ENCODE peak calls at places on chromosomes 7 and 10, in five cellular contexts. Z is kidney, R is OCI-LY7, T is brain microvascular endothelial cell, U is transverse colon. S is an unnamed sample. For H3K36me3, the result is how much of the 10 kb centered on the place peaks cover.

GRCh38 chr10:95264227-95265051 is 26.4 kb downstream of the PDLIM1 start:
- DNase-seq in Z (no peak), R (no peak), T (no peak), U (no peak), S (no peak)

GRCh38 chr7:28180364-28181147 is at the start of gene JAZF1:
- DNase-seq in Z (peak), R (peak), T (no peak), U (peak), S (peak)

GRCh38 chr10:73785721-73786511 is 510 bp downstream of the ZSWIM8 start:
- DNase-seq in Z (peak), R (peak), T (peak), U (peak), S (peak)

GRCh38 chr10:43398939-43399871 is 9.8 kb downstream of the HNRNPF start:
- DNase-seq in Z (no peak), R (no peak), T (peak), U (no peak), S (no peak)

GRCh38 chr7:22361795-22362194 is 4.8 kb upstream of the RAPGEF5 start:
- DNase-seq in Z (no peak), R (no peak), T (no peak), U (peak), S (peak)

GRCh38 chr10:22612316-22612715 is 102.1 kb downstream of the PIP4K2A start:
- DNase-seq in Z (no peak), R (no peak), T (no peak), U (no peak), S (no peak)

GRCh38 chr7:127208860-127209259 is 43.9 kb downstream of the GRM8 start:
- DNase-seq in Z (no peak), R (no peak), T (no peak), U (no peak), S (no peak)

GRCh38 chr10:24886281-24886680 is 66.1 kb downstream of the PRTFDC1 start:
- DNase-seq in Z (no peak), R (no peak), T (no peak), U (peak), S (no peak)

GRCh38 chr7:69780377-69780776 is 182.1 kb downstream of the AUTS2 start:
- DNase-seq in Z (no peak), R (no peak), T (no peak), U (no peak), S (no peak)

GRCh38 chr7:26156454-26157365 is 4.7 kb downstream of the NFE2L3 start:
- DNase-seq in Z (no peak), R (peak), T (peak), U (peak), S (peak)

GRCh38 chr10:71694039-71694471 is 25.5 kb downstream of the C10orf105 start:
- DNase-seq in Z (no peak), R (no peak), T (no peak), U (no peak), S (no peak)

GRCh38 chr10:79393221-79393923 is 46.1 kb downstream of the PPIF start:
- DNase-seq in Z (peak), R (no peak), T (no peak), U (peak), S (no peak)

GRCh38 chr7:454356-455109 is 65.1 kb downstream of the PDGFA start:
- DNase-seq in Z (peak), R (no peak), T (no peak), U (no peak), S (no peak)

GRCh38 chr10:18710201-18710653 is 51.0 kb downstream of the ARL5B start:
- DNase-seq in Z (no peak), R (no peak), T (no peak), U (no peak), S (no peak)

GRCh38 chr10:4006848-4007247 is 221.8 kb upstream of the KLF6 start:
- DNase-seq in Z (no peak), R (no peak), T (no peak), U (no peak), S (no peak)

GRCh38 chr10:112375721-112376577 is 2.0 kb downstream of the ACSL5 start:
- DNase-seq in Z (peak), R (peak), T (peak), U (peak), S (peak)

GRCh38 chr7:98903246-98903645 is 24.9 kb downstream of the TRRAP start:
- DNase-seq in Z (no peak), R (no peak), T (no peak), U (no peak), S (no peak)

GRCh38 chr7:131002600-131002999 is 268.6 kb upstream of the KLF14 start:
- DNase-seq in Z (no peak), R (no peak), T (no peak), U (no peak), S (no peak)

GRCh38 chr7:5622746-5623145 is 158.7 kb downstream of the RNF216 start:
- DNase-seq in Z (peak), R (no peak), T (no peak), U (no peak), S (no peak)

GRCh38 chr7:4683884-4684565 is 1.9 kb downstream of the FOXK1 start:
- DNase-seq in Z (peak), R (peak), T (peak), U (peak), S (peak)

GRCh38 chr10:42149027-42149700 is 489.2 kb downstream of the ZNF33B start:
- DNase-seq in Z (peak), R (no peak), T (no peak), U (no peak), S (no peak)

GRCh38 chr10:97000487-97001182 is 168.5 kb downstream of the LCOR start:
- DNase-seq in Z (peak), R (no peak), T (no peak), U (no peak), S (peak)

GRCh38 chr7:38862666-38863065 is 46.3 kb downstream of the VPS41 start:
- DNase-seq in Z (no peak), R (no peak), T (no peak), U (no peak), S (no peak)

GRCh38 chr10:97466755-97467154 is 20.8 kb downstream of the ZDHHC16 start:
- DNase-seq in Z (no peak), R (no peak), T (no peak), U (no peak), S (no peak)

GRCh38 chr10:1715821-1716220 is 21.5 kb downstream of the ADARB2 start:
- DNase-seq in Z (no peak), R (peak), T (no peak), U (peak), S (peak)

GRCh38 chr10:72303424-72304128 is 29.9 kb downstream of the DDIT4 start:
- DNase-seq in Z (no peak), R (no peak), T (no peak), U (no peak), S (no peak)

GRCh38 chr7:32921896-32922295 is 30.3 kb upstream of the KBTBD2 start:
- DNase-seq in Z (no peak), R (no peak), T (no peak), U (no peak), S (no peak)

GRCh38 chr10:11300563-11300962 is 282.9 kb downstream of the CELF2 start:
- DNase-seq in Z (no peak), R (no peak), T (no peak), U (no peak), S (no peak)

GRCh38 chr10:11298116-11298515 is 280.4 kb downstream of the CELF2 start:
- DNase-seq in Z (no peak), R (no peak), T (no peak), U (no peak), S (peak)

GRCh38 chr10:11300071-11300470 is 282.4 kb downstream of the CELF2 start:
- DNase-seq in Z (no peak), R (no peak), T (no peak), U (no peak), S (no peak)

GRCh38 chr10:11297136-11297535 is 279.5 kb downstream of the CELF2 start:
- DNase-seq in Z (no peak), R (no peak), T (no peak), U (no peak), S (no peak)

DNA sequence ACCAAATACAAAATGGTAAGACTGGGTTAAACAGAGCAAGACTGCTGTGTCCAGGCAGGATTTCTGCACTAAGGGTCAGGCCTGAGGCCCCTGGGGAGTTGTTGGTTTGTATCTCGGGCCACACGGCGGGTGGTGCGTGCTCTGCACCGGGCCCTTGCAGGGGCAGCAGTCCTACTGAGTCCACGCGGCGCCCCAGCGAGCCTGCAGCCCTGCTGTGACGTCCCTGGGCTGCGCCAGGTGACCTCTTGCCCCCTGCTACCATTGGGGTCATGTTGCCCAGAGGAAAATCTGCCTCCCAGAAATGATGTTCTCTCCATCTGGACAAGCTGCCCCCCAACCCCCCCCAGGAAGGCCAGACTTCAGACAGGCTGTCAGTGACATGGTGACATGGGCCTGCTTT is 281.5 kb downstream of the CELF2 start:
- DNase-seq in Z (peak), R (no peak), T (no peak), U (no peak), S (no peak)
- H3K36me3 ChIP-seq in Z (under half), R (under half), T (under half), U (under half), S (under half)

GRCh38 chr10:119041332-119041731 is 11.8 kb downstream of the NANOS1 start:
- DNase-seq in Z (no peak), R (no peak), T (no peak), U (no peak), S (no peak)

GRCh38 chr10:119039161-119039560 is 9.6 kb downstream of the NANOS1 start:
- DNase-seq in Z (no peak), R (no peak), T (no peak), U (no peak), S (no peak)

GRCh38 chr10:119045561-119045960 is 16.0 kb downstream of the NANOS1 start:
- DNase-seq in Z (no peak), R (no peak), T (no peak), U (no peak), S (no peak)

GRCh38 chr10:119042169-119042568 is 12.7 kb downstream of the NANOS1 start:
- DNase-seq in Z (no peak), R (no peak), T (no peak), U (no peak), S (no peak)
- H3K36me3 ChIP-seq in Z (under half), R (half or more), T (half or more), U (half or more), S (half or more)

DNA sequence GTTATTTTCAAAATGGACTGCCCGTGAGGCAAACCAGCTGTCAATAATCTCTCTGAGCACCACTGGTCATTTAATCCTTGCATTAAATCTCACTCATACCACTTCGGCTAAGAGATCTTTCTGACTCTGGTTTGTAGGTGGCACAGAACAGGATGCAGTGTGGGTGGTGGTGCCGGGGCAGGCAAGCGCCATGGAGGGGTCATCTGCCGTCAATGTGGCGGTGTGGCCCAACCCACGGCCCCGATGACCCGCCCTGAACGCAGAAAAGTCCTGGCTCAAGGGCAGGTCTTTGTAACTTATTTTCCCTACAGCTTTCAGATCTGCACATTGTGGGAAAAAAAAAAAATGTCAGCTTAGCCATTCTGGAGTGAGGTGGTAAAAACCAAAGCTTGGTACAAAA is 73.2 kb upstream of the MGMT start:
- DNase-seq in Z (no peak), R (no peak), T (no peak), U (no peak), S (no peak)
- H3K36me3 ChIP-seq in Z (under half), R (under half), T (under half), U (under half), S (under half)

DNA sequence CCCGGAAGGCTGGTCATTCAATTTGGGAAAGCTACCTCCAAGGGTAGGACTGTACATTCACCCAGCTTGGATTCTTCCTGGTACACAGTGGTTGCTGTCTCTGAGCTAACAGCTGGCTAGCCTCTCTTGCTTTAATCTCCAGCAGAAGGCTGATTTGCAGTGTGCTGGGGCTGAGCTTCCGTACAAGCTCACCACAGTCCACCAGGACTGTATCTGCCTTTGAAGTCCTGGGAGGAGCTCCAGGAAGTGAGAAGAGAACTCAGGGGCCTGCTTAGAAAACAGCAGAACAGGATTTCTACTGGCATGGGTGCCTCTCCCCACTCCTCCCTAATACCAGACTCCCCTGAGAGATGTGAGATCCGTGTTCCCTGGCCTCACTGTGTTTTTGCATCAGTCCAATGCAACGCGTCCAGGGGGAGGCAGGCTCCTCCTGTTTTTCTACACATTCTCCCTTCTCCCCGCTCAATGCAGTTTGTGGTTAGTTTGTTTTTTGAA is 6.6 kb downstream of the AFAP1L2 start:
- DNase-seq in Z (no peak), R (no peak), T (peak), U (no peak), S (peak)
- H3K36me3 ChIP-seq in Z (under half), R (under half), T (under half), U (under half), S (under half)

DNA sequence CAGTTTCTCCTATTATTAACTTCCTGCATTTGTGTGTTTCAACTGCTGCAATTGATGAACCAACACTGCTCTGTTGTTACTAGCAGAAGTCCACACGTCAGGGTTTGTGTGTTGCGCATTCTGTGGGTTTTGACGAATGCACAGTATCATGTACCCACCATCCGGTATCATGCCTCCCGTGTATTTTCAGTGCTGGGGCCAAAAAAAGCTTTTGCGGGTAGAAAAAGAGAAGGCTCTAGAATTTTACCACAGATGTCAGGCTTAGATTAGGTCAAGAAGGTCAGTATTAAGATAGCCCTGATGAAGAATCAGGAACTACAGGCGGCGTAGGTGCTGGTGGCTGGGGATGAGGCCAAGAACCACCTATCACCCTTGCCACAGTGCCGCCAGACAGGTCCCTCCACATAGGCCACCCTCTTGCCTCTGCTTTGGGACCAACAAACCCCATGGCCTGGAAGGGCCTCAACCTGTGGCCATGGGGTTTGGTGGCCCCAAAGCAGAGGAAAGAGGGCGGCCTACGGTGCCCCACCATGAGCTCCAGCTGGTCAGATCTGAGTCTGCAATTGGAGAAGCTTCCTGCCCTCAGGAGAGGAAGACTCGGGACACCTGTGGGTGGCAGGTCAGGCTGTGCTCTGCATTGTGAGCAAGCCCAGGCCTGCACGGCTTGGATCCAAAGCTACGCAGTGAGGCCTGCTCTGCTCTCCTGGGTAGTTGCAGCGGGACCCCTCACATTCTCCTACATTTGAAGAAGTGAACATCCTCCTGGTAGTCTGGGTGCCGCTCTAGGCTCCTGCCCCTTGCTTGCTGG is 71.9 kb downstream of the MKI67 start:
- DNase-seq in Z (peak), R (no peak), T (no peak), U (peak), S (no peak)
- H3K36me3 ChIP-seq in Z (under half), R (under half), T (under half), U (under half), S (under half)

GRCh38 chr7:31084226-31084625 is 32.1 kb downstream of the ADCYAP1R1 start:
- DNase-seq in Z (peak), R (no peak), T (no peak), U (no peak), S (no peak)

GRCh38 chr7:31082017-31082416 is 29.9 kb downstream of the ADCYAP1R1 start:
- DNase-seq in Z (peak), R (no peak), T (no peak), U (no peak), S (no peak)

GRCh38 chr7:31080112-31080511 is 28.0 kb downstream of the ADCYAP1R1 start:
- DNase-seq in Z (peak), R (no peak), T (no peak), U (no peak), S (no peak)

GRCh38 chr7:31082450-31082849 is 30.3 kb downstream of the ADCYAP1R1 start:
- DNase-seq in Z (no peak), R (no peak), T (no peak), U (no peak), S (no peak)

GRCh38 chr7:31083205-31083801 is 31.2 kb downstream of the ADCYAP1R1 start:
- DNase-seq in Z (peak), R (no peak), T (no peak), U (no peak), S (no peak)
- H3K36me3 ChIP-seq in Z (under half), R (under half), T (under half), U (under half), S (under half)

DNA sequence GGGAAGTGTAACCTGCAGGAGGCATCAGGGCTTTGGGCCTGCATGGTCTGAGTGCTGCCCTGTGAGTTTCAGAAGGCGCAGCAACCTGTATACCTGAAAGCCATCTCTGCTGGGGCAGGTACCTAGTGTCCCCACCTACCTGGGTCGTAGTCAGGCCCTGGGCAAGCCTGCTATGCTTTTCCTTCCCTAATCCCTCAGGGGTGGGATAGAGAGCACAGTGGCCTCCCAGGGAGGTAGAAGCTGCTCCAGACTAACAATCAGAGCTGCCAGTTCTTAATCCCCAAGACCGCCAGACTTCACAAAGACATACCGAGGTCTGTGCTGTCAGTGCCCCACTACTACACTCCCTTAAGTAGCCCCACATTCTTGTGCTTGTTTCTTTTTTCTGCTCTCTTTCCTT is 52.0 kb downstream of the PTEN start:
- DNase-seq in Z (no peak), R (no peak), T (no peak), U (no peak), S (no peak)
- H3K36me3 ChIP-seq in Z (under half), R (half or more), T (under half), U (under half), S (under half)

S was measured in MG63.